ENCODE peak calls at places on chromosome 9, in eight cellular contexts. S is left cardiac atrium; O is nephron progenitor cell; C is stimulated activated CD4-positive, alpha-beta T cell treated with anti-CD3 and anti-CD28 coated beads, TNF-alpha, amount 100 ng/mL, for 48 hours; J is HuH-7; L is ACHN; V is heart right ventricle; A is NCI-H1092. P is an unnamed sample.
A peak's percentile ranks its signal among the peaks of the same experiment; 100 is the strongest.

GRCh38 chr9:93098236-93098946 is 2.4 kb downstream of the CARD19 start:
- DNase-seq in O (no peak), J (no peak), S (peak; percentile 94), L (peak; percentile 92), A (no peak), C (no peak), V (peak; percentile 82), P (peak; percentile 98)

GRCh38 chr9:136522354-136523237 is 23.3 kb downstream of the NOTCH1 start:
- DNase-seq in V (no peak), C (no peak), O (no peak), A (no peak), L (no peak), S (no peak), J (peak; percentile 52), P (no peak)

GRCh38 chr9:89878687-89879086 is 273.9 kb downstream of the GADD45G start:
- DNase-seq in O (no peak), S (peak; percentile 83), V (peak; percentile 80), L (no peak), C (no peak), J (no peak), A (peak; percentile 71), P (no peak)

GRCh38 chr9:108671794-108672193 is 184.0 kb downstream of the ACTL7B start:
- DNase-seq in J (no peak), S (no peak), L (no peak), O (no peak), A (no peak), V (no peak), C (no peak), P (no peak)

GRCh38 chr9:88540364-88540763 is 5.4 kb downstream of the NXNL2 start:
- DNase-seq in C (no peak), V (no peak), A (no peak), L (no peak), J (no peak), S (no peak), O (no peak), P (no peak)

GRCh38 chr9:110156902-110157301 is 51.1 kb downstream of the C9orf152 start:
- DNase-seq in C (no peak), O (no peak), A (no peak), L (no peak), V (no peak), S (no peak), J (no peak), P (no peak)

GRCh38 chr9:121851641-121852091 is 200.2 kb downstream of the DAB2IP start:
- DNase-seq in J (no peak), V (no peak), S (no peak), A (no peak), C (no peak), O (no peak), L (no peak), P (peak; percentile 69)

GRCh38 chr9:113602126-113603119 is 138.9 kb downstream of the RGS3 start:
- DNase-seq in C (peak; percentile 67), V (peak; percentile 87), A (peak; percentile 84), S (peak; percentile 89), O (peak; percentile 56), L (peak; percentile 20), J (peak; percentile 58), P (peak; percentile 94)

GRCh38 chr9:69805962-69806633 is 14.5 kb upstream of the CFAP95 start:
- DNase-seq in A (no peak), V (peak; percentile 16), C (no peak), L (no peak), S (peak; percentile 26), J (no peak), O (no peak), P (peak; percentile 60)

GRCh38 chr9:89812556-89813181 is 207.9 kb downstream of the GADD45G start:
- DNase-seq in O (no peak), V (no peak), A (no peak), L (no peak), S (no peak), J (no peak), C (no peak), P (no peak)

GRCh38 chr9:101536351-101536750 is 2.7 kb downstream of the RNF20 start:
- DNase-seq in J (no peak), A (no peak), V (no peak), O (no peak), L (no peak), S (no peak), C (no peak), P (no peak)

GRCh38 chr9:124468061-124468740 is 17.9 kb downstream of the ADGRD2 start:
- DNase-seq in L (no peak), O (no peak), J (no peak), V (no peak), S (no peak), C (no peak), A (no peak), P (peak; percentile 37)

GRCh38 chr9:121498487-121499176 is 1.0 kb downstream of the GGTA1 start:
- DNase-seq in A (no peak), V (peak; percentile 46), S (peak; percentile 65), O (peak; percentile 26), L (peak; percentile 7), J (peak; percentile 53), C (no peak), P (no peak)

GRCh38 chr9:89418112-89418872 is 79.6 kb downstream of the SEMA4D start:
- DNase-seq in A (no peak), V (no peak), C (no peak), O (no peak), L (no peak), J (no peak), S (no peak), P (no peak)

GRCh38 chr9:87336914-87337333 is 160.7 kb upstream of the DAPK1 start:
- DNase-seq in S (peak; percentile 41), J (peak; percentile 23), L (peak; percentile 73), V (peak; percentile 40), C (no peak), O (no peak), A (peak; percentile 73), P (no peak)

GRCh38 chr9:86903461-86904010 is 43.8 kb downstream of the GAS1 start:
- DNase-seq in C (no peak), A (no peak), S (no peak), O (peak; percentile 34), L (no peak), J (no peak), V (no peak), P (no peak)

P was measured in aorta.